ENCODE peak calls at places on chromosomes 3 and 15, in four cellular contexts. K is HepG2, T is A549, L is K562. U is an unnamed sample.

GRCh38 chr3:196215493-196215892 is 841 bp upstream of the SLC51A start:
- DNase-seq in L (no peak), T (no peak), K (no peak), U (no peak)

GRCh38 chr15:69456208-69457166 is 3.9 kb downstream of the RPLP1 start:
- DNase-seq in K (no peak), T (no peak), L (peak), U (no peak)

GRCh38 chr15:60844431-60845174 is 365.7 kb upstream of the ICE2 start:
- DNase-seq in K (no peak), T (no peak), L (no peak), U (no peak)

GRCh38 chr3:48429416-48430358 is at the start of gene PLXNB1:
- DNase-seq in L (peak), T (peak), K (peak), U (peak)

GRCh38 chr3:152780553-152780952 is 54.4 kb upstream of the P2RY1 start:
- DNase-seq in T (no peak), K (no peak), L (no peak), U (no peak)

GRCh38 chr15:44519537-44519936 is 17.4 kb upstream of the EIF3J start:
- DNase-seq in L (no peak), T (no peak), K (no peak), U (no peak)

GRCh38 chr3:34742151-34742550 is 897.2 kb upstream of the ARPP21 start:
- DNase-seq in K (no peak), T (no peak), L (no peak), U (no peak)

GRCh38 chr3:143002083-143002712 is 828 bp downstream of the U2SURP start:
- DNase-seq in T (peak), L (peak), K (peak), U (peak)

GRCh38 chr3:112628038-112628437 is 12.9 kb downstream of the CCDC80 start:
- DNase-seq in L (no peak), K (no peak), T (no peak), U (no peak)

GRCh38 chr3:195559723-195560409 is 16.7 kb upstream of the PPP1R2 start:
- DNase-seq in T (no peak), K (peak), L (no peak), U (no peak)

GRCh38 chr3:149020196-149020838 is 29.0 kb downstream of the GYG1 start:
- DNase-seq in L (no peak), T (no peak), K (no peak), U (peak)

GRCh38 chr3:107263269-107264021 is 113.8 kb upstream of the CCDC54 start:
- DNase-seq in K (no peak), L (no peak), T (no peak), U (no peak)

GRCh38 chr15:99253381-99254090 is 2.3 kb downstream of the LRRC28 start:
- DNase-seq in L (no peak), K (no peak), T (no peak), U (peak)

GRCh38 chr3:184761120-184761841 is 49.4 kb upstream of the MAGEF1 start:
- DNase-seq in K (no peak), T (no peak), L (no peak), U (peak)

GRCh38 chr3:64161481-64161952 is 63.7 kb downstream of the PRICKLE2 start:
- DNase-seq in T (no peak), K (peak), L (no peak), U (no peak)

GRCh38 chr3:97228966-97229365 is 414.6 kb downstream of the EPHA6 start:
- DNase-seq in T (no peak), L (no peak), K (no peak), U (no peak)

GRCh38 chr15:100945006-100945405 is 25.8 kb downstream of the LRRK1 start:
- DNase-seq in K (no peak), L (no peak), T (no peak), U (peak)

GRCh38 chr3:119831022-119831421 is 49.1 kb downstream of the NR1I2 start:
- DNase-seq in K (no peak), T (no peak), L (no peak), U (no peak)

GRCh38 chr3:23761440-23761896 is 44.3 kb upstream of the UBE2E1 start:
- DNase-seq in K (peak), L (peak), T (peak), U (peak)

GRCh38 chr15:60614862-60615771 is 136.2 kb upstream of the ICE2 start:
- DNase-seq in L (peak), T (no peak), K (no peak), U (no peak)

GRCh38 chr3:108393128-108393900 is 97.0 kb downstream of the HHLA2 start:
- DNase-seq in L (no peak), T (no peak), K (no peak), U (no peak)

GRCh38 chr3:66572090-66572632 is 71.3 kb upstream of the LRIG1 start:
- DNase-seq in L (no peak), K (no peak), T (no peak), U (no peak)

GRCh38 chr3:177610677-177611654 is 413.7 kb upstream of the TBL1XR1 start:
- DNase-seq in T (no peak), K (peak), L (no peak), U (peak)

GRCh38 chr3:177613901-177614300 is 416.6 kb upstream of the TBL1XR1 start:
- DNase-seq in K (no peak), L (no peak), T (no peak), U (no peak)

GRCh38 chr3:177611781-177612389 is 414.6 kb upstream of the TBL1XR1 start:
- DNase-seq in K (no peak), T (no peak), L (no peak), U (no peak)

GRCh38 chr3:177618873-177619771 is 421.8 kb upstream of the TBL1XR1 start:
- DNase-seq in T (no peak), K (no peak), L (no peak), U (peak)

GRCh38 chr3:177615015-177615414 is 417.7 kb upstream of the TBL1XR1 start:
- DNase-seq in T (no peak), L (peak), K (peak), U (peak)
- TF ChIP-seq MAFK in T (no peak), L (peak), K (no peak), U (no peak)

GRCh38 chr15:81002004-81002253 is 1.2 kb downstream of the TLNRD1 start:
- DNase-seq in L (no peak), K (no peak), T (no peak), U (no peak)
- TF ChIP-seq MAFK in L (no peak), K (no peak), T (no peak), U (no peak)

GRCh38 chr3:137692803-137693431 is 71.2 kb upstream of the SOX14 start:
- DNase-seq in K (peak), L (peak), T (no peak), U (no peak)
- TF ChIP-seq MAFK in K (no peak), L (no peak), T (no peak), U (no peak)

GRCh38 chr3:44966795-44967278 is 9.1 kb downstream of the ZDHHC3 start:
- DNase-seq in K (no peak), T (no peak), L (peak), U (no peak)
- TF ChIP-seq MAFK in K (no peak), T (no peak), L (no peak), U (no peak)

GRCh38 chr3:42068303-42069088 is 22.7 kb upstream of the TRAK1 start:
- DNase-seq in L (no peak), T (no peak), K (no peak), U (no peak)

GRCh38 chr3:42070089-42070885 is 20.9 kb upstream of the TRAK1 start:
- DNase-seq in K (no peak), T (no peak), L (no peak), U (peak)

GRCh38 chr3:42067324-42067723 is 23.8 kb upstream of the TRAK1 start:
- DNase-seq in T (no peak), K (no peak), L (no peak), U (peak)

GRCh38 chr3:42063886-42064285 is 27.3 kb upstream of the TRAK1 start:
- DNase-seq in T (peak), K (no peak), L (no peak), U (peak)

DNA sequence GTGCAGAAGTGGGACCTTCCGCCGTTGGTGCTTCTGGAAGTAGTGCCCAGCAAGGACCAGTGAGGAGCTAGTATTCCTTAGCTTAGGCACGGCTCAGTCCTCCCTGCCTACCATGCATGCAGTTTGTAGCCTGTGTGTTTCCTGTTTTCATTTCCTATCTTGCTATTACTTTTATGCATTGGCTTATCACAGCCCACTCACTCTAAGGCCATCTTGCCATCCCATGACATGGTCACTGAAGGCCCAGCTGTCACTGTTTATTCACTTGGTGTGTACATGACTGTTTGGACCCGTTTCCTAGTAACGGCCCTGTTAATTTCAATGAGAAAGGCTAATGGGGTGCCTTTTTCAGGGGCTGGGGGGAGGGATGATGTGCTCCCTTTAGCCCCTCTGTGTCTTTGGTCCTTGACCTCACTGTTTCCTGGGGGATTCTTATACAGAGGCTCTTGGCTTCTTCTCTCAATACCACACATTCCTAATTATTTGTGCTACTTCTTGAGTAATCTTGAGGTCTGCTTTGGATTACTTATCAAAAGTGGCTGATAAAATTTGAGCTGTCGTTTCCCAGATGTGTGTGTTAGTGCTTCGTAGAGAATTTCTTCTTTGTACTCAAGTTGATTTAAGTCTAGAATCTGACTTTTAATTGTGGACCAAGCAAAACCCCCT is 24.5 kb upstream of the TRAK1 start:
- DNase-seq in L (no peak), T (no peak), K (peak), U (peak)
- TF ChIP-seq MAFK in L (no peak), T (no peak), K (no peak), U (no peak)

GRCh38 chr15:25178835-25179672 is 224.3 kb downstream of the SNRPN start:
- DNase-seq in T (no peak), K (no peak), L (no peak), U (no peak)
- TF ChIP-seq MAFK in T (no peak), K (no peak), L (no peak), U (no peak)

GRCh38 chr3:193243571-193243970 is 2.5 kb downstream of the PLAAT1 start:
- DNase-seq in L (no peak), T (no peak), K (no peak), U (no peak)

GRCh38 chr3:193236990-193237389 is 4.0 kb upstream of the PLAAT1 start:
- DNase-seq in K (no peak), L (no peak), T (no peak), U (no peak)

GRCh38 chr3:193240850-193241706 is at the start of gene PLAAT1:
- DNase-seq in T (peak), L (peak), K (no peak), U (peak)

GRCh38 chr3:193240436-193240849 is 579 bp upstream of the PLAAT1 start:
- DNase-seq in K (no peak), T (no peak), L (no peak), U (no peak)
- TF ChIP-seq MAFK in K (no peak), T (no peak), L (no peak), U (no peak)

GRCh38 chr15:63277044-63277892 is at the start of gene APH1B:
- DNase-seq in L (peak), T (peak), K (peak), U (peak)
- TF ChIP-seq MAFK in L (no peak), T (no peak), K (no peak), U (no peak)

GRCh38 chr3:71681224-71681668 is 44.0 kb downstream of the EIF4E3 start:
- DNase-seq in K (peak), L (peak), T (peak), U (peak)

GRCh38 chr3:71688121-71688520 is 37.1 kb downstream of the EIF4E3 start:
- DNase-seq in T (no peak), L (no peak), K (no peak), U (no peak)

GRCh38 chr3:71685686-71686085 is 39.5 kb downstream of the EIF4E3 start:
- DNase-seq in L (no peak), K (no peak), T (no peak), U (no peak)

GRCh38 chr3:71684046-71684730 is 41.0 kb downstream of the EIF4E3 start:
- DNase-seq in T (no peak), L (no peak), K (no peak), U (no peak)

GRCh38 chr3:71684752-71685151 is 40.5 kb downstream of the EIF4E3 start:
- DNase-seq in L (no peak), K (no peak), T (no peak), U (peak)
- TF ChIP-seq MAFK in L (no peak), K (no peak), T (no peak), U (no peak)

GRCh38 chr3:128378631-128379347 is 87.9 kb downstream of the DNAJB8 start:
- DNase-seq in L (no peak), K (no peak), T (no peak), U (peak)
- TF ChIP-seq MAFK in L (no peak), K (no peak), T (no peak), U (no peak)

U was measured in IMR-90.